ENCODE peak calls at places on chromosomes 2 and 18, in eight cellular contexts. Q is stimulated activated CD4-positive, alpha-beta T cell treated with anti-CD3 and anti-CD28 coated beads, Interleukin-1b, Interleukin-23, amount 100 ng/mL, for 48 hours; U is ureter; D is T follicular helper cell; K is lower lobe of right lung; F is GM10248; O is RWPE1; G is NCI-H1417. B is an unnamed sample.

GRCh38 chr18:13437801-13438506 is 219.4 kb downstream of the LDLRAD4 start:
- DNase-seq in Q (peak; percentile 65), F (no peak), G (no peak), K (no peak), U (no peak), O (no peak), D (peak; percentile 25), B (no peak)

GRCh38 chr18:1047406-1047805 is 142.7 kb downstream of the ADCYAP1 start:
- DNase-seq in D (no peak), K (no peak), Q (no peak), F (no peak), U (no peak), O (no peak), G (no peak), B (no peak)

GRCh38 chr2:148903946-148904345 is 28.9 kb downstream of the KIF5C start:
- DNase-seq in Q (no peak), D (no peak), U (no peak), O (no peak), G (peak; percentile 98), K (no peak), F (no peak), B (no peak)

GRCh38 chr18:22831441-22831904 is 101.7 kb upstream of the RBBP8 start:
- DNase-seq in G (no peak), F (no peak), U (no peak), Q (peak; percentile 10), K (no peak), D (no peak), O (no peak), B (peak; percentile 11)

GRCh38 chr2:9498210-9498609 is 23.9 kb downstream of the IAH1 start:
- DNase-seq in K (no peak), Q (no peak), G (no peak), U (no peak), F (no peak), O (no peak), D (no peak), B (no peak)

GRCh38 chr2:45681675-45682074 is 30.2 kb downstream of the PRKCE start:
- DNase-seq in D (no peak), Q (no peak), O (peak; percentile 88), G (peak; percentile 17), U (peak; percentile 54), K (no peak), F (peak; percentile 59), B (peak; percentile 22)

GRCh38 chr2:179938026-179938425 is 69.1 kb downstream of the CWC22 start:
- DNase-seq in D (no peak), U (no peak), F (no peak), O (no peak), Q (no peak), K (no peak), G (no peak), B (no peak)

GRCh38 chr18:44601447-44601846 is 79.2 kb upstream of the SETBP1 start:
- DNase-seq in U (no peak), F (no peak), Q (no peak), D (no peak), K (no peak), G (peak; percentile 40), O (peak; percentile 25), B (peak; percentile 68)

GRCh38 chr2:128612628-128613027 is 294.0 kb upstream of the HS6ST1 start:
- DNase-seq in Q (no peak), D (no peak), G (no peak), K (peak; percentile 21), O (no peak), F (no peak), U (no peak), B (no peak)

GRCh38 chr18:25329783-25330182 is 22.2 kb downstream of the ZNF521 start:
- DNase-seq in D (no peak), G (no peak), O (no peak), Q (no peak), K (no peak), F (no peak), U (no peak), B (no peak)

GRCh38 chr2:75503048-75503607 is 57.6 kb downstream of the EVA1A start:
- DNase-seq in G (peak; percentile 30), O (peak; percentile 44), K (no peak), D (no peak), F (no peak), Q (no peak), U (no peak), B (peak; percentile 82)

GRCh38 chr2:160294889-160295288 is 94.8 kb upstream of the ITGB6 start:
- DNase-seq in G (no peak), Q (no peak), K (no peak), D (no peak), U (no peak), O (no peak), F (no peak), B (no peak)

GRCh38 chr2:225457462-225457861 is 58.0 kb downstream of the NYAP2 start:
- DNase-seq in D (no peak), O (no peak), G (peak; percentile 27), U (no peak), Q (no peak), K (no peak), F (no peak), B (no peak)

GRCh38 chr2:109558076-109558882 is 55.5 kb downstream of the SEPTIN10 start:
- DNase-seq in D (no peak), F (no peak), G (no peak), U (peak; percentile 53), Q (no peak), K (no peak), O (peak; percentile 81), B (peak; percentile 16)

GRCh38 chr18:45764000-45764686 is 40.2 kb downstream of the SLC14A1 start:
- DNase-seq in D (no peak), Q (no peak), G (no peak), F (no peak), O (no peak), K (no peak), U (no peak), B (no peak)

B was measured in trophoblast cell.